ENCODE peak calls at places on chromosome 22, in five cellular contexts. One of them, this sample, is unnamed. For H3K4me1, the result is how much of the 10 kb centered on the place peaks cover.

GRCh38 chr22:38069372-38070249 is 12.4 kb downstream of the PICK1 start:
- DNase-seq in transverse colon: peak
- DNase-seq in tibial nerve: no peak
- DNase-seq in ovary: peak
- DNase-seq in A549: no peak
- DNase-seq in this sample: peak

GRCh38 chr22:49367016-49367697 is 460.5 kb downstream of the BRD1 start:
- DNase-seq in transverse colon: no peak
- DNase-seq in tibial nerve: no peak
- DNase-seq in ovary: no peak
- DNase-seq in A549: no peak
- DNase-seq in this sample: peak

GRCh38 chr22:40951795-40952602 is 821 bp downstream of the RBX1 start:
- DNase-seq in transverse colon: no peak
- DNase-seq in tibial nerve: no peak
- DNase-seq in ovary: no peak
- DNase-seq in A549: no peak
- DNase-seq in this sample: no peak

GRCh38 chr22:49460662-49461371 is 366.9 kb downstream of the BRD1 start:
- DNase-seq in transverse colon: no peak
- DNase-seq in tibial nerve: no peak
- DNase-seq in ovary: no peak
- DNase-seq in A549: no peak
- DNase-seq in this sample: no peak

GRCh38 chr22:44732017-44732561 is 20.3 kb upstream of the ARHGAP8 start:
- DNase-seq in transverse colon: no peak
- DNase-seq in tibial nerve: no peak
- DNase-seq in ovary: no peak
- DNase-seq in A549: no peak
- DNase-seq in this sample: no peak

GRCh38 chr22:37211853-37212173 is 464 bp downstream of the SSTR3 start:
- DNase-seq in transverse colon: no peak
- DNase-seq in tibial nerve: no peak
- DNase-seq in ovary: no peak
- DNase-seq in A549: no peak
- DNase-seq in this sample: peak

GRCh38 chr22:38126928-38127668 is 16.6 kb upstream of the BAIAP2L2 start:
- DNase-seq in transverse colon: no peak
- DNase-seq in tibial nerve: no peak
- DNase-seq in ovary: no peak
- DNase-seq in A549: no peak
- DNase-seq in this sample: no peak

GRCh38 chr22:49307870-49308269 is 519.8 kb downstream of the BRD1 start:
- DNase-seq in transverse colon: peak
- DNase-seq in tibial nerve: no peak
- DNase-seq in ovary: no peak
- DNase-seq in A549: no peak
- DNase-seq in this sample: peak

GRCh38 chr22:26002456-26002855 is 166.8 kb upstream of the SEZ6L start:
- DNase-seq in transverse colon: no peak
- DNase-seq in tibial nerve: no peak
- DNase-seq in ovary: no peak
- DNase-seq in A549: no peak
- DNase-seq in this sample: no peak

GRCh38 chr22:37492428-37493344 is 6.5 kb upstream of the MFNG start:
- DNase-seq in transverse colon: peak
- DNase-seq in tibial nerve: peak
- DNase-seq in ovary: no peak
- DNase-seq in A549: peak
- DNase-seq in this sample: no peak

GRCh38 chr22:37484115-37485005 is 1.8 kb downstream of the MFNG start:
- DNase-seq in transverse colon: peak
- DNase-seq in tibial nerve: peak
- DNase-seq in ovary: no peak
- DNase-seq in A549: no peak
- DNase-seq in this sample: peak

GRCh38 chr22:33005476-33005875 is 52.7 kb downstream of the SYN3 start:
- DNase-seq in transverse colon: no peak
- DNase-seq in tibial nerve: no peak
- DNase-seq in ovary: no peak
- DNase-seq in A549: no peak
- DNase-seq in this sample: no peak

GRCh38 chr22:33557836-33558235 is 362.4 kb downstream of the LARGE1 start:
- DNase-seq in transverse colon: no peak
- DNase-seq in tibial nerve: no peak
- DNase-seq in ovary: no peak
- DNase-seq in A549: no peak
- DNase-seq in this sample: no peak

GRCh38 chr22:32843300-32843699 is 41.8 kb downstream of the TIMP3 start:
- DNase-seq in transverse colon: no peak
- DNase-seq in tibial nerve: no peak
- DNase-seq in ovary: no peak
- DNase-seq in A549: no peak
- DNase-seq in this sample: no peak

GRCh38 chr22:48954781-48955311 is 872.8 kb downstream of the BRD1 start:
- DNase-seq in transverse colon: peak
- DNase-seq in tibial nerve: no peak
- DNase-seq in ovary: no peak
- DNase-seq in A549: no peak
- DNase-seq in this sample: no peak

GRCh38 chr22:32801436-32802290 is at the start of gene TIMP3:
- DNase-seq in transverse colon: peak
- DNase-seq in tibial nerve: peak
- DNase-seq in ovary: peak
- DNase-seq in A549: no peak
- DNase-seq in this sample: peak

GRCh38 chr22:41091139-41092022 is 1.0 kb upstream of the EP300 start:
- DNase-seq in transverse colon: peak
- DNase-seq in tibial nerve: peak
- DNase-seq in ovary: peak
- DNase-seq in A549: peak
- DNase-seq in this sample: peak

GRCh38 chr22:41480397-41480735 is 11.4 kb downstream of the ACO2 start:
- DNase-seq in transverse colon: no peak
- DNase-seq in tibial nerve: no peak
- DNase-seq in ovary: no peak
- DNase-seq in A549: no peak
- DNase-seq in this sample: no peak

GRCh38 chr22:17103351-17103750 is 17.8 kb downstream of the TMEM121B start:
- DNase-seq in transverse colon: no peak
- DNase-seq in tibial nerve: no peak
- DNase-seq in ovary: no peak
- DNase-seq in A549: no peak
- DNase-seq in this sample: peak

GRCh38 chr22:44926124-44926475 is 83.7 kb downstream of the PHF21B start:
- DNase-seq in transverse colon: no peak
- DNase-seq in tibial nerve: no peak
- DNase-seq in ovary: no peak
- DNase-seq in A549: no peak
- DNase-seq in this sample: peak

GRCh38 chr22:23152238-23153114 is 7.2 kb downstream of the RAB36 start:
- DNase-seq in transverse colon: no peak
- DNase-seq in tibial nerve: no peak
- DNase-seq in ovary: no peak
- DNase-seq in A549: no peak
- DNase-seq in this sample: no peak
- TF ChIP-seq EP300 in transverse colon: no peak
- TF ChIP-seq EP300 in tibial nerve: no peak
- TF ChIP-seq EP300 in ovary: no peak
- TF ChIP-seq EP300 in A549: no peak
- TF ChIP-seq EP300 in this sample: no peak

GRCh38 chr22:28017859-28018258 is 98.8 kb upstream of the PITPNB start:
- DNase-seq in transverse colon: peak
- DNase-seq in tibial nerve: no peak
- DNase-seq in ovary: peak
- DNase-seq in A549: no peak
- DNase-seq in this sample: peak
- H3K4me1 ChIP-seq in transverse colon: under half
- H3K4me1 ChIP-seq in tibial nerve: under half
- H3K4me1 ChIP-seq in ovary: under half
- H3K4me1 ChIP-seq in A549: under half
- H3K4me1 ChIP-seq in this sample: under half

DNA sequence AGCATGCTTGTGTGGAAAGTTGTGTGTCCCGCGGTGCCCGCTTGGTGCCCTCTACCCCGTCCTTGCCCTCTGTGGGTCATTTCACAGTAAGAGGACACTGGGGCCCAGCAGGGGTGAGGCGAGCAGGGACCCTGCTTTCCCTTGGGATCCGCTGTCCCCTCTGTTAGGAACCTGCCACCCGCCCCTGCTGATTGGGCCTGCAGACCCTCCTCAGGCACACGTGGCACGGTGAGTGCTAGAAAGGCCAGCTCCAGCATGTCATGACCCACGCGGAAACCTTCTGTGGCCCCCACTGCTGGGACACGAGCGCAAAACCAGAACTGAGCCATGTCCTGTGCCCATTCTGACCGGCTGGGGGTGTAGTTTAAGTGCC is 353.1 kb downstream of the TBC1D22A start:
- DNase-seq in transverse colon: no peak
- DNase-seq in tibial nerve: no peak
- DNase-seq in ovary: no peak
- DNase-seq in A549: no peak
- DNase-seq in this sample: peak
- TF ChIP-seq POLR2A in transverse colon: no peak
- TF ChIP-seq POLR2A in tibial nerve: no peak
- TF ChIP-seq POLR2A in ovary: no peak
- TF ChIP-seq POLR2A in A549: no peak
- TF ChIP-seq POLR2A in this sample: no peak

DNA sequence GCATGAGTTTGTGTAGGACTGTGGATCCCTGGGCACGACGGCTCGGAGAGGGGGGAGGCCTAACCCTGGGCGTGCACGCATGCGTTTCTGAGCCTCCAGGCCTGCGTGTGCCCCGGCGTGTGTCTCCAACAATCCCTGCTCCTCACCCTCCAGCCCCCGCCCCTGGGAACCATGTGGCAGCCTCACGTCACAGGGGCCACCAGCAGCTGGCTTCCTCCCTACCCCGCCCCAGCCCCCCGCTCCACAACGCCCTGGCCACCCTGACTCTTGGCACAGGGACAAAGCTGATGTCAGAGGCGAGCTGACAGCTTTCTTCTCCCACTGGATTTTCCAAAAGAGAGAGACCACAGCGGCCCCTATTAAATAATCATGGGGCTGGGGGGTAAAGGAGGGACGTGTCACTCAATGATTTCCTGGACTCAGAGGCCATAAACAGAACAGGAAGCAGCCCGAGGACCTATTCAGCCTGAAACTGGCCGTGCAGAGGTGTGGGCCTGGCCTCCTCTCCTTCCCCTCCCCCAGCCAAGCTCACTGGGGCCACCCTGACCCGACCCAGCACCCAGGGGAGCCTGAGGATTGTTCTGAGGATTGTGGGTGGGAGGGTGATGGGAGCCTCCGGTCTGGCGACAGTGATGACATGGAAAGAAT is 6.8 kb upstream of the LIF start:
- DNase-seq in transverse colon: peak
- DNase-seq in tibial nerve: peak
- DNase-seq in ovary: no peak
- DNase-seq in A549: peak
- DNase-seq in this sample: no peak
- TF ChIP-seq EP300 in transverse colon: no peak
- TF ChIP-seq EP300 in tibial nerve: no peak
- TF ChIP-seq EP300 in ovary: no peak
- TF ChIP-seq EP300 in A549: peak
- TF ChIP-seq EP300 in this sample: no peak

GRCh38 chr22:30413001-30413400 is 12.6 kb upstream of the MTFP1 start:
- DNase-seq in transverse colon: no peak
- DNase-seq in tibial nerve: no peak
- DNase-seq in ovary: no peak
- DNase-seq in A549: no peak
- DNase-seq in this sample: no peak
- H3K4me1 ChIP-seq in transverse colon: under half
- H3K4me1 ChIP-seq in tibial nerve: under half
- H3K4me1 ChIP-seq in ovary: under half
- H3K4me1 ChIP-seq in A549: under half
- H3K4me1 ChIP-seq in this sample: under half

DNA sequence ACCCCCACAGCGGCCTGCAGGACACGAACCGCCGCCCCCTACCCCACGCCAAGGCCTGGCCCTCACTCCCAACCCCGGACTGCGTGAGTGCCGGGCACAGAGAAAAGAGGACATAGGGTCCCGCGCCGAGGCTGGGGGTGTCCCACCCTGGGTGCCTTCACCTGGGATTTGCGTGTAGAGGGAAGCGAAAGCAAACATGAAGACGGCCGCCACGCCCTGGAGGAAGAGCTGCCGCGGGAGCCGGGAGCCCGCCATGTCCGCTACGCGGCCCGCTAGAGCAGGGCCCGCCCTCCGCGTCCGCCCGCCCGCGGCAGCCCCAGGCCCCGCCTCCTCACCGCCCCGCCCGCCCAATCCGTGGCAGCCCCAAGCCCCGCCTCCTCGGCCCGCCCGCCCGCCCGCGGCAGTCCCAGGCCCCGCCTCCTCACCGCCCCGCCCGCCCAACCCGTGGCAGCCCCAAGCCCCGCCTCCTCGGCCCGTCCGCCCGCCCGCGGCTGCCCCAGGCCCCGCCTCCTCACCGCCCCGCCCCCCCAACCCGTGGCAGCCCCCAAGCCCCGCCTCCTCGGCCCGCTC is at the start of gene LMF2:
- DNase-seq in transverse colon: peak
- DNase-seq in tibial nerve: peak
- DNase-seq in ovary: peak
- DNase-seq in A549: peak
- DNase-seq in this sample: peak
- TF ChIP-seq POLR2A in transverse colon: peak
- TF ChIP-seq POLR2A in tibial nerve: no peak
- TF ChIP-seq POLR2A in ovary: peak
- TF ChIP-seq POLR2A in A549: peak
- TF ChIP-seq POLR2A in this sample: peak

This sample was measured in sigmoid colon.